ENCODE peak calls at places on chromosomes 5 and 9, in five cellular contexts. One of them, this sample, is unnamed.

GRCh38 chr9:126462617-126463016 is 136.0 kb downstream of the MVB12B start:
- DNase-seq in osteoblast: no peak
- DNase-seq in OCI-LY7: no peak
- DNase-seq in right atrium auricular region: no peak
- DNase-seq in colonic mucosa: no peak
- DNase-seq in this sample: no peak

GRCh38 chr5:140548791-140549190 is 1.3 kb downstream of the EIF4EBP3 start:
- DNase-seq in osteoblast: peak; percentile 6
- DNase-seq in OCI-LY7: no peak
- DNase-seq in right atrium auricular region: no peak
- DNase-seq in colonic mucosa: no peak
- DNase-seq in this sample: no peak

GRCh38 chr5:122415481-122416120 is 103.6 kb downstream of the SNCAIP start:
- DNase-seq in osteoblast: peak; percentile 71
- DNase-seq in OCI-LY7: peak; percentile 29
- DNase-seq in colonic mucosa: peak; percentile 57
- DNase-seq in right atrium auricular region: peak; percentile 65
- DNase-seq in this sample: peak; percentile 84

GRCh38 chr9:138073408-138073807 is 195.8 kb downstream of the CACNA1B start:
- DNase-seq in colonic mucosa: no peak
- DNase-seq in OCI-LY7: no peak
- DNase-seq in right atrium auricular region: no peak
- DNase-seq in osteoblast: no peak
- DNase-seq in this sample: no peak

GRCh38 chr9:88829276-88829675 is 162.0 kb upstream of the S1PR3 start:
- DNase-seq in colonic mucosa: no peak
- DNase-seq in right atrium auricular region: no peak
- DNase-seq in OCI-LY7: no peak
- DNase-seq in osteoblast: no peak
- DNase-seq in this sample: no peak

GRCh38 chr5:146539973-146540372 is 24.0 kb upstream of the GPR151 start:
- DNase-seq in colonic mucosa: no peak
- DNase-seq in right atrium auricular region: no peak
- DNase-seq in osteoblast: no peak
- DNase-seq in OCI-LY7: no peak
- DNase-seq in this sample: no peak

GRCh38 chr5:95080026-95080425 is 204.9 kb downstream of the MCTP1 start:
- DNase-seq in osteoblast: no peak
- DNase-seq in OCI-LY7: no peak
- DNase-seq in right atrium auricular region: no peak
- DNase-seq in colonic mucosa: no peak
- DNase-seq in this sample: peak; percentile 17

GRCh38 chr5:14928661-14929060 is 57.1 kb upstream of the ANKH start:
- DNase-seq in OCI-LY7: no peak
- DNase-seq in colonic mucosa: no peak
- DNase-seq in right atrium auricular region: no peak
- DNase-seq in osteoblast: no peak
- DNase-seq in this sample: peak; percentile 62

GRCh38 chr5:16932401-16932800 is 3.7 kb downstream of the MYO10 start:
- DNase-seq in right atrium auricular region: no peak
- DNase-seq in OCI-LY7: no peak
- DNase-seq in osteoblast: peak; percentile 31
- DNase-seq in colonic mucosa: peak; percentile 49
- DNase-seq in this sample: no peak

GRCh38 chr5:33936004-33936380 is 194 bp upstream of the RXFP3 start:
- DNase-seq in OCI-LY7: no peak
- DNase-seq in colonic mucosa: peak; percentile 31
- DNase-seq in right atrium auricular region: peak; percentile 60
- DNase-seq in osteoblast: peak; percentile 93
- DNase-seq in this sample: peak; percentile 47

GRCh38 chr5:125326114-125326513 is 579.7 kb upstream of the ZNF608 start:
- DNase-seq in colonic mucosa: peak; percentile 40
- DNase-seq in right atrium auricular region: no peak
- DNase-seq in osteoblast: no peak
- DNase-seq in OCI-LY7: no peak
- DNase-seq in this sample: peak; percentile 95

GRCh38 chr9:124291801-124292396 is 34.1 kb downstream of the NEK6 start:
- DNase-seq in right atrium auricular region: no peak
- DNase-seq in osteoblast: peak; percentile 71
- DNase-seq in OCI-LY7: peak; percentile 25
- DNase-seq in colonic mucosa: no peak
- DNase-seq in this sample: peak; percentile 33

GRCh38 chr5:142167458-142167857 is 58.9 kb downstream of the NDFIP1 start:
- DNase-seq in osteoblast: no peak
- DNase-seq in right atrium auricular region: no peak
- DNase-seq in OCI-LY7: no peak
- DNase-seq in colonic mucosa: no peak
- DNase-seq in this sample: peak; percentile 26

GRCh38 chr5:142175039-142175438 is 66.5 kb downstream of the NDFIP1 start:
- DNase-seq in OCI-LY7: no peak
- DNase-seq in colonic mucosa: no peak
- DNase-seq in right atrium auricular region: peak; percentile 48
- DNase-seq in osteoblast: no peak
- DNase-seq in this sample: no peak

GRCh38 chr5:142170254-142170953 is 61.8 kb downstream of the NDFIP1 start:
- DNase-seq in osteoblast: no peak
- DNase-seq in colonic mucosa: no peak
- DNase-seq in right atrium auricular region: no peak
- DNase-seq in OCI-LY7: no peak
- DNase-seq in this sample: no peak

GRCh38 chr5:142168365-142168764 is 59.8 kb downstream of the NDFIP1 start:
- DNase-seq in osteoblast: no peak
- DNase-seq in right atrium auricular region: no peak
- DNase-seq in OCI-LY7: no peak
- DNase-seq in colonic mucosa: no peak
- DNase-seq in this sample: no peak

DNA sequence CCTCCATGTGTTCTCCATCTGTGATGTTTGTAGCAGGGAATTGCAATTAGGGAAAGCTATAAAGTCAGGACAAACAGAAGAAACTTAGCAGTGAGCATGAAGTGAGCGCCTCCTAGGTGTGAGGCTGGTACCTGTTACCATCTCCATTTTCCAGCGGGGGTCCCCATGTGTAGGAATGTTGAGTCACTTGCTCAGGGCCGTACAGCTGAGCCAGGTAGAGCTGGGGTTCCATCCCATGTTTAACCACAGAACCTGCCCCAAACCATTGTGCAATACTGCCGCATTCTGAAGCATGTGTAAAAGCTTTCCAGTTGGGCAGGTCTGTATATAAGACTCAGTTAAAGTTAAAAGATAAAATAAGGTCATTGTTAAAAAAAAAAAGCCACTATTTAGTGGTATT is 62.7 kb downstream of the NDFIP1 start:
- DNase-seq in OCI-LY7: no peak
- DNase-seq in colonic mucosa: no peak
- DNase-seq in right atrium auricular region: no peak
- DNase-seq in osteoblast: no peak
- DNase-seq in this sample: no peak
- TF ChIP-seq CTCF in OCI-LY7: peak; percentile 28
- TF ChIP-seq CTCF in colonic mucosa: no peak
- TF ChIP-seq CTCF in right atrium auricular region: no peak
- TF ChIP-seq CTCF in osteoblast: no peak
- TF ChIP-seq CTCF in this sample: no peak

GRCh38 chr9:35945341-35946018 is 12.5 kb downstream of the OR2S2 start:
- DNase-seq in OCI-LY7: peak; percentile 63
- DNase-seq in colonic mucosa: peak; percentile 91
- DNase-seq in right atrium auricular region: peak; percentile 81
- DNase-seq in osteoblast: no peak
- DNase-seq in this sample: peak; percentile 93
- H3K4me3 ChIP-seq in OCI-LY7: no peak overlapping the region
- H3K4me3 ChIP-seq in colonic mucosa: no peak overlapping the region
- H3K4me3 ChIP-seq in right atrium auricular region: peak overlapping the region; percentile 17
- H3K4me3 ChIP-seq in osteoblast: no peak overlapping the region
- H3K4me3 ChIP-seq in this sample: peak overlapping the region; percentile 30

DNA sequence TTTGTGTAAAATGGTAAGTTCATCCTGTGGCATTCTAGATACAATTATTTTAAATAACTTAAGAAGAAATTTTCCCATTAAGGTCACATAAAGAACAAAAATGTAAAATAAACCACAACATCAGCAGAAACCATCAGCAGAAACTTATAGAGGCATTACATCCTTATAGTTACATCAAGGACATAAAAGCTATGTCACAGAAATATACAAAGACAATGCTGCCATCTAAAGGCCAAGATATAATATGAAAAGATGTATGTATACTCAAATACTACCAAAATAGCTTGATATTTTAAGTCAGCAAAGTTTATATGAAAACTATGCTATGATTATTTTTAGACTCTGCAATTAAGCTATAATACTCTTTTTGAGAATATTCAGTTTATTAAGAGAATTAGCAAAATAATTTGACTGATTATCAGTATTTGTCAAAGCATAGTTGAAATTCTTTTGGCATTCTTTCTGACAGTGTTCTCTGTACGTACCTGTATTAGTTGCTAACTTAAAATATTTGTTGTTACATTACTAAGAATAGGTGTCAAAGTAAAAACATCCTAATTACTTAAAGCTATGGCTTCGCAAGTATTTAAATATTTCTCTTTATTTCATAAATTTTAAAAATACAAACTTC is 36.2 kb downstream of the FBXL17 start:
- DNase-seq in OCI-LY7: peak; percentile 60
- DNase-seq in osteoblast: no peak
- DNase-seq in right atrium auricular region: no peak
- DNase-seq in colonic mucosa: no peak
- DNase-seq in this sample: peak; percentile 12
- TF ChIP-seq CTCF in OCI-LY7: peak; percentile 81
- TF ChIP-seq CTCF in osteoblast: peak; percentile 44
- TF ChIP-seq CTCF in right atrium auricular region: no peak
- TF ChIP-seq CTCF in colonic mucosa: peak; percentile 40
- TF ChIP-seq CTCF in this sample: peak; percentile 5

GRCh38 chr9:96721303-96721702 is 56.6 kb downstream of the ZNF510 start:
- DNase-seq in OCI-LY7: no peak
- DNase-seq in right atrium auricular region: no peak
- DNase-seq in colonic mucosa: no peak
- DNase-seq in osteoblast: no peak
- DNase-seq in this sample: no peak

GRCh38 chr9:96725576-96725975 is 52.3 kb downstream of the ZNF510 start:
- DNase-seq in colonic mucosa: no peak
- DNase-seq in OCI-LY7: no peak
- DNase-seq in right atrium auricular region: no peak
- DNase-seq in osteoblast: no peak
- DNase-seq in this sample: no peak

GRCh38 chr9:96721731-96722429 is 56.0 kb downstream of the ZNF510 start:
- DNase-seq in OCI-LY7: no peak
- DNase-seq in colonic mucosa: no peak
- DNase-seq in osteoblast: no peak
- DNase-seq in right atrium auricular region: no peak
- DNase-seq in this sample: no peak

GRCh38 chr9:96720435-96720834 is 57.5 kb downstream of the ZNF510 start:
- DNase-seq in colonic mucosa: no peak
- DNase-seq in OCI-LY7: no peak
- DNase-seq in right atrium auricular region: no peak
- DNase-seq in osteoblast: no peak
- DNase-seq in this sample: no peak

GRCh38 chr9:96719538-96720315 is 58.2 kb downstream of the ZNF510 start:
- DNase-seq in OCI-LY7: no peak
- DNase-seq in colonic mucosa: peak; percentile 24
- DNase-seq in osteoblast: no peak
- DNase-seq in right atrium auricular region: no peak
- DNase-seq in this sample: no peak
- H3K4me3 ChIP-seq in OCI-LY7: no peak overlapping the region
- H3K4me3 ChIP-seq in colonic mucosa: peak overlapping the region; percentile 19
- H3K4me3 ChIP-seq in osteoblast: no peak overlapping the region
- H3K4me3 ChIP-seq in right atrium auricular region: peak overlapping the region; percentile 42
- H3K4me3 ChIP-seq in this sample: no peak overlapping the region

This sample was measured in foreskin fibroblast.